ENCODE peak calls at places on chromosomes 3 and 15, in four cellular contexts. One of them, this sample, is unnamed.

GRCh38 chr3:55668359-55668758 is 181.3 kb upstream of the WNT5A start:
- DNase-seq in AG04450: no peak
- DNase-seq in fibroblast of villous mesenchyme: no peak
- DNase-seq in AG09309: no peak
- DNase-seq in this sample: peak

GRCh38 chr3:126883241-126883640 is 99.7 kb upstream of the PLXNA1 start:
- DNase-seq in AG04450: no peak
- DNase-seq in fibroblast of villous mesenchyme: peak
- DNase-seq in AG09309: peak
- DNase-seq in this sample: peak

GRCh38 chr3:193190387-193190786 is 50.6 kb upstream of the PLAAT1 start:
- DNase-seq in AG04450: no peak
- DNase-seq in fibroblast of villous mesenchyme: peak
- DNase-seq in AG09309: no peak
- DNase-seq in this sample: no peak

GRCh38 chr15:31605467-31605931 is 278.9 kb downstream of the KLF13 start:
- DNase-seq in AG04450: no peak
- DNase-seq in fibroblast of villous mesenchyme: peak
- DNase-seq in AG09309: no peak
- DNase-seq in this sample: peak

GRCh38 chr3:136250862-136251460 is 821 bp downstream of the PCCB start:
- DNase-seq in AG04450: no peak
- DNase-seq in fibroblast of villous mesenchyme: peak
- DNase-seq in AG09309: peak
- DNase-seq in this sample: peak

GRCh38 chr3:183098538-183099025 is 714 bp downstream of the MCCC1 start:
- DNase-seq in AG04450: no peak
- DNase-seq in fibroblast of villous mesenchyme: no peak
- DNase-seq in AG09309: no peak
- DNase-seq in this sample: no peak

GRCh38 chr15:65312400-65312916 is 8.0 kb downstream of the RNU5B-1 start:
- DNase-seq in AG04450: no peak
- DNase-seq in fibroblast of villous mesenchyme: peak
- DNase-seq in AG09309: no peak
- DNase-seq in this sample: no peak

GRCh38 chr3:46453526-46454208 is 11.0 kb downstream of the LTF start:
- DNase-seq in AG04450: no peak
- DNase-seq in fibroblast of villous mesenchyme: no peak
- DNase-seq in AG09309: no peak
- DNase-seq in this sample: no peak

GRCh38 chr15:24954783-24955548 is at the start of the genes SNRPN and SNURF:
- DNase-seq in AG04450: peak
- DNase-seq in fibroblast of villous mesenchyme: peak
- DNase-seq in AG09309: peak
- DNase-seq in this sample: peak

GRCh38 chr15:99070268-99070667 is 34.6 kb upstream of the SYNM start:
- DNase-seq in AG04450: no peak
- DNase-seq in fibroblast of villous mesenchyme: no peak
- DNase-seq in AG09309: no peak
- DNase-seq in this sample: no peak

GRCh38 chr15:51623386-51623938 is 891 bp upstream of the DMXL2 start:
- DNase-seq in AG04450: no peak
- DNase-seq in fibroblast of villous mesenchyme: no peak
- DNase-seq in AG09309: no peak
- DNase-seq in this sample: no peak

GRCh38 chr15:101447561-101448071 is 41.9 kb downstream of the PCSK6 start:
- DNase-seq in AG04450: no peak
- DNase-seq in fibroblast of villous mesenchyme: no peak
- DNase-seq in AG09309: no peak
- DNase-seq in this sample: no peak

GRCh38 chr3:155960060-155960459 is 89.6 kb downstream of the GMPS start:
- DNase-seq in AG04450: peak
- DNase-seq in fibroblast of villous mesenchyme: peak
- DNase-seq in AG09309: peak
- DNase-seq in this sample: peak

GRCh38 chr15:81968691-81969090 is 77.1 kb downstream of the MEX3B start:
- DNase-seq in AG04450: no peak
- DNase-seq in fibroblast of villous mesenchyme: no peak
- DNase-seq in AG09309: no peak
- DNase-seq in this sample: no peak

GRCh38 chr3:99544819-99545281 is 93.5 kb upstream of the COL8A1 start:
- DNase-seq in AG04450: no peak
- DNase-seq in fibroblast of villous mesenchyme: peak
- DNase-seq in AG09309: no peak
- DNase-seq in this sample: peak

GRCh38 chr3:126126292-126126691 is 42.4 kb upstream of the SLC41A3 start:
- DNase-seq in AG04450: no peak
- DNase-seq in fibroblast of villous mesenchyme: no peak
- DNase-seq in AG09309: no peak
- DNase-seq in this sample: no peak

GRCh38 chr3:77039606-77040553 is at the start of gene ROBO2:
- DNase-seq in AG04450: no peak
- DNase-seq in fibroblast of villous mesenchyme: peak
- DNase-seq in AG09309: no peak
- DNase-seq in this sample: peak

GRCh38 chr3:170740726-170741591 is 129.0 kb downstream of the RPL22L1 start:
- DNase-seq in AG04450: no peak
- DNase-seq in fibroblast of villous mesenchyme: peak
- DNase-seq in AG09309: peak
- DNase-seq in this sample: peak

GRCh38 chr3:189049458-189050231 is 122.1 kb upstream of the TPRG1 start:
- DNase-seq in AG04450: no peak
- DNase-seq in fibroblast of villous mesenchyme: no peak
- DNase-seq in AG09309: no peak
- DNase-seq in this sample: no peak
- H3K4me3 ChIP-seq in AG04450: no peak
- H3K4me3 ChIP-seq in fibroblast of villous mesenchyme: no peak
- H3K4me3 ChIP-seq in AG09309: no peak
- H3K4me3 ChIP-seq in this sample: no peak

DNA sequence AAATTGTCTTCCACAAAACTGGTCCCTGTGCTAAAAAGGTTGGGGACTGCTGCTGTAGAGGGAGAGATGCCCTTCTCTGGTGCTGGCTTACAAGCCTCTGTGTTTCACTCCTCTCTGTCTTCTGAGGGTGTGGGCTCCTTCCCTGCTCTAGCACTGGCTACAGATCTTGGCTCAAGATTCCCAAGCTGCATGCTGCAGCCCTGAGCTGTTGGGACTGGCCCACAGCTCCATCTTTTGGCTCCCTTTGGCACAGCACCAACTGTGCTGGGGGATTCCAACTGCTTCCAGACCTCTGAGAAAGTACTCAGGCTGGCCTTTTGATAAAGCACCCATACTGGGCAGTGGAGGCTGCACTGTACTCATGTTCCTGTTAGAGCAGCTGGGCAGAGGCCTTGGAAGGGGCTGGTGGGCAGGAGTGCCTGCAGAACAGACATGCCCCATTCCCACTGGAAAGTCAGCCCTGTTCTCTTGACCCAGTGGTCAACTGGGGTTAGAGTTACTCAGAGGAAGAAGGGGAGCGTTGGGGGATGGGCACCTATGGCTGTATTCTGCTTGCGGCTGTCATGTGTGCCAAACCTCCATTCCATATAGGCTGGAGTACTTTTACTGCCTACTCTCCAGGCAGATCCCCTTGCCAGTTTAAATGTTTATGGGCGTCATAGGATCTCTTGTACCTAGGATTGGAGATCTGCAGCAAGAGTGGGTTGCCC is 55.7 kb downstream of the GALK2 start:
- DNase-seq in AG04450: no peak
- DNase-seq in fibroblast of villous mesenchyme: peak
- DNase-seq in AG09309: no peak
- DNase-seq in this sample: no peak
- TF ChIP-seq CTCF in AG04450: peak
- TF ChIP-seq CTCF in fibroblast of villous mesenchyme: peak
- TF ChIP-seq CTCF in AG09309: no peak
- TF ChIP-seq CTCF in this sample: no peak

GRCh38 chr15:40845036-40845435 is 1.2 kb downstream of the SPINT1 start:
- DNase-seq in AG04450: no peak
- DNase-seq in fibroblast of villous mesenchyme: no peak
- DNase-seq in AG09309: no peak
- DNase-seq in this sample: no peak

GRCh38 chr15:40843183-40843884 is 514 bp upstream of the SPINT1 start:
- DNase-seq in AG04450: no peak
- DNase-seq in fibroblast of villous mesenchyme: no peak
- DNase-seq in AG09309: no peak
- DNase-seq in this sample: no peak

GRCh38 chr15:40843885-40844542 is at the start of gene SPINT1:
- DNase-seq in AG04450: no peak
- DNase-seq in fibroblast of villous mesenchyme: no peak
- DNase-seq in AG09309: no peak
- DNase-seq in this sample: no peak

GRCh38 chr15:40845511-40846284 is 1.9 kb downstream of the SPINT1 start:
- DNase-seq in AG04450: no peak
- DNase-seq in fibroblast of villous mesenchyme: no peak
- DNase-seq in AG09309: no peak
- DNase-seq in this sample: no peak

DNA sequence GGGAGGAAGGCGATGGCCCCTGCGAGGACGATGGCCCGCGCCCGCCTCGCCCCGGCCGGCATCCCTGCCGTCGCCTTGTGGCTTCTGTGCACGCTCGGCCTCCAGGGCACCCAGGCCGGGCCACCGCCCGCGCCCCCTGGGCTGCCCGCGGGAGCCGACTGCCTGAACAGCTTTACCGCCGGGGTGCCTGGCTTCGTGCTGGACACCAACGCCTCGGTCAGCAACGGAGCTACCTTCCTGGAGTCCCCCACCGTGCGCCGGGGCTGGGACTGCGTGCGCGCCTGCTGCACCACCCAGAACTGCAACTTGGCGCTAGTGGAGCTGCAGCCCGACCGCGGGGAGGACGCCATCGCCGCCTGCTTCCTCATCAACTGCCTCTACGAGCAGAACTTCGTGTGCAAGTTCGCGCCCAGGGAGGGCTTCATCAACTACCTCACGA is 714 bp downstream of the SPINT1 start:
- DNase-seq in AG04450: no peak
- DNase-seq in fibroblast of villous mesenchyme: no peak
- DNase-seq in AG09309: no peak
- DNase-seq in this sample: no peak
- H3K4me3 ChIP-seq in AG04450: peak
- H3K4me3 ChIP-seq in fibroblast of villous mesenchyme: peak
- H3K4me3 ChIP-seq in AG09309: peak
- H3K4me3 ChIP-seq in this sample: peak

DNA sequence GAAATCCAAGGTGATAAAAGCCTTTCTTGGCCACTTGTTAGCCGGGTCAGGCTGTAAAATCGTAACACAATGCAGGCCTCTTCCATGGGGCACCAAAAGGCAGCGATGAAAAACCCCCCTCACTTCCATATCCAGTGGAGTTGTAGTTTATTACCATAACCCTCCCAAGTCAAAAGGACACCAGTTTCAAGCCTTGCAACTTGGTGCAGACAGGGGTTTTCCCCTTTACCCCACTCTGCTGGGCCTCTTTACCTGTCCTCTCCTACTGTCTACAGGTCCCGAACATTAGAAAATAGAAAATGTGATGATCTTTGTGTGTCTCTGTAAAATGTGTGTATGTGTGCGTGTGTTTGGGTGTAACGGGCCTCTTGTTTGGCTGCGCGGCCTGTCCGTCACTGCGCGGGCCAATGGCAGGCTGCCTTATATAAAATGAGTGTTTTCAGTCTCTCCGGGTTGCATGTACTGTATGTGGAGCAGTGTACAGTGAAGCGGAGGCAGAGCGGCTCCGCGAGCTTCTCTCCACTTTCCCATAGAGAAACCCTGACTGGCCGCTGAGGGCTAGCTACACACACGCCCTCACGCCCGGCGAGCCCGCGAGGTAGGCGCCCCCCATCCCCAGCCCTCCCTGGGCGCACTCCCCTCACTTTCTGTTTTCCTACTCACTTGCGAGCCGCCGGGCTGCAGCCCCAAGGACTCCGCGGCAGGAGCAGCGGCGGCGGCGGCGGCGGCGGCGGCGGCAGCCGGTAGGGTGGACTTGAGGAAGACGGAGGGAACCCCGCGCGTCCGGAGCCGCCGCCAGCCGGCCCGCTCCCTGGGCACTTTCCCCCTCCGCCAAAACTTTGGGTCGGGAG is at the start of gene BBX:
- DNase-seq in AG04450: peak
- DNase-seq in fibroblast of villous mesenchyme: peak
- DNase-seq in AG09309: peak
- DNase-seq in this sample: peak
- TF ChIP-seq CTCF in AG04450: no peak
- TF ChIP-seq CTCF in fibroblast of villous mesenchyme: no peak
- TF ChIP-seq CTCF in AG09309: no peak
- TF ChIP-seq CTCF in this sample: no peak

DNA sequence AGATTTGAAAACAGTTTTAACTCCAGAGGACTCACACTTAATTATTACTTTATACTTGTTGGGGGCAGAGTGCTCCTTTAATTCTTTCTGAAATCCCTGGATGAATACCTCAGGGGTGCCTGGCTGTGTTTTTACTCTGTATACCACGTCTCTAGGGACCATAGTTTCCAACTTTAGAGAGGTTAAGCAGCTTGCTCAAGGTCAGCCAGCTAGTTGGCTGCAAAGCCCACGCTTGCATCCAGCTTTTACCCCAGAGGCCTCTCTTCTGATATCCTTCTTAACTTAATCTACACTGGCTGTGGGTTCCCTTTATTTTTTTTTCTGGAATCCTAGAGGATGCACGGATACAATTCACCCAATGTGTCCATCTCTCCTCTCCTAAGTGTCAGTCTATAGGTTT is 1.4 kb downstream of the PDZRN3 start:
- DNase-seq in AG04450: no peak
- DNase-seq in fibroblast of villous mesenchyme: no peak
- DNase-seq in AG09309: no peak
- DNase-seq in this sample: no peak
- H3K4me3 ChIP-seq in AG04450: peak
- H3K4me3 ChIP-seq in fibroblast of villous mesenchyme: peak
- H3K4me3 ChIP-seq in AG09309: peak
- H3K4me3 ChIP-seq in this sample: peak